ENCODE peak calls at places on chromosomes 4 and X, in five cellular contexts. R, C, B, V and Z are unnamed samples.

GRCh38 chr4:140198942-140199341 is 45.0 kb upstream of the MAML3 start:
- DNase-seq in R (no peak), C (no peak), B (no peak), V (no peak), Z (no peak)

GRCh38 chr4:139878050-139878449 is 212.4 kb downstream of the MGST2 start:
- DNase-seq in C (no peak), B (no peak), R (no peak), V (no peak), Z (no peak)

GRCh38 chrX:110021180-110022022 is 18.5 kb downstream of the TMEM164 start:
- DNase-seq in C (no peak), B (no peak), R (no peak), V (peak), Z (no peak)

GRCh38 chr4:186727149-186727976 is 3.7 kb upstream of the FAT1 start:
- DNase-seq in C (no peak), V (no peak), R (no peak), B (peak), Z (no peak)

GRCh38 chrX:2898861-2899512 is 30.2 kb downstream of the ARSD start:
- DNase-seq in V (no peak), B (no peak), R (no peak), C (no peak), Z (no peak)

GRCh38 chr4:106463622-106464021 is 95.0 kb upstream of the GIMD1 start:
- DNase-seq in R (no peak), C (no peak), V (no peak), B (no peak), Z (no peak)

GRCh38 chrX:22818061-22818460 is 181.7 kb upstream of the DDX53 start:
- DNase-seq in C (no peak), B (no peak), V (no peak), R (no peak), Z (no peak)

GRCh38 chr4:159197260-159197884 is 94.5 kb downstream of the RAPGEF2 start:
- DNase-seq in R (no peak), C (no peak), V (no peak), B (no peak), Z (no peak)

GRCh38 chr4:48139688-48140087 is 5.6 kb upstream of the TXK start:
- DNase-seq in V (no peak), R (peak), C (no peak), B (no peak), Z (no peak)

GRCh38 chr4:119663160-119663788 is 34.7 kb upstream of the PDE5A start:
- DNase-seq in B (no peak), R (no peak), C (no peak), V (no peak), Z (no peak)

GRCh38 chrX:134146493-134146892 is 90.5 kb upstream of the CCDC160 start:
- DNase-seq in B (peak), C (no peak), R (no peak), V (no peak), Z (no peak)

GRCh38 chr4:118947095-118947494 is 58.4 kb downstream of the SYNPO2 start:
- DNase-seq in R (peak), B (no peak), C (no peak), V (no peak), Z (no peak)

GRCh38 chr4:101647710-101648034 is 142.9 kb upstream of the BANK1 start:
- DNase-seq in V (no peak), C (no peak), B (no peak), R (no peak), Z (no peak)

GRCh38 chr4:100016191-100016590 is 66.1 kb upstream of the H2AZ1 start:
- DNase-seq in C (no peak), R (no peak), B (no peak), V (peak), Z (no peak)

GRCh38 chr4:58138786-58139185 is 1028.6 kb upstream of the IGFBP7 start:
- DNase-seq in R (no peak), B (no peak), C (no peak), V (no peak), Z (no peak)

GRCh38 chr4:149110499-149110898 is 668.3 kb upstream of the NR3C2 start:
- DNase-seq in B (no peak), R (no peak), V (no peak), C (no peak), Z (no peak)

GRCh38 chr4:106019771-106020170 is 124.5 kb downstream of the NPNT start:
- DNase-seq in V (no peak), R (no peak), B (no peak), C (no peak), Z (no peak)

GRCh38 chr4:88320780-88321373 is 36.5 kb upstream of the PPM1K start:
- DNase-seq in V (no peak), R (peak), C (peak), B (no peak), Z (no peak)

GRCh38 chr4:47933798-47934197 is 19.4 kb upstream of the NFXL1 start:
- DNase-seq in C (peak), B (no peak), V (peak), R (peak), Z (no peak)

GRCh38 chr4:149923736-149924135 is 108.1 kb upstream of the IQCM start:
- DNase-seq in C (no peak), B (no peak), V (no peak), R (no peak), Z (no peak)

GRCh38 chr4:70992354-70992753 is 1.1 kb upstream of the DCK start:
- DNase-seq in B (no peak), C (no peak), R (peak), V (no peak), Z (peak)

GRCh38 chr4:107838763-107839162 is 14.0 kb downstream of the SGMS2 start:
- DNase-seq in C (no peak), R (no peak), B (no peak), V (no peak), Z (no peak)

GRCh38 chrX:102767287-102767686 is 46.7 kb downstream of the GPRASP3 start:
- DNase-seq in B (no peak), V (no peak), R (no peak), C (no peak), Z (no peak)

GRCh38 chr4:10006236-10006603 is 15.1 kb downstream of the SLC2A9 start:
- DNase-seq in B (no peak), V (no peak), R (peak), C (peak), Z (no peak)